ENCODE peak calls at places on chromosomes 2 and 18, in eight cellular contexts. U, C, Z, Y, W, E, S and M are unnamed samples.

GRCh38 chr2:105977212-105977611 is 216.9 kb downstream of the UXS1 start:
- DNase-seq in Y (peak), E (no peak), S (peak), W (peak), C (no peak), U (no peak), Z (peak), M (no peak)

GRCh38 chr2:73289304-73289703 is 4.0 kb downstream of the EGR4 start:
- DNase-seq in C (no peak), U (no peak), S (no peak), Z (no peak), E (no peak), W (no peak), Y (no peak), M (no peak)

GRCh38 chr2:132620115-132620514 is 49.9 kb downstream of the LYPD1 start:
- DNase-seq in W (no peak), S (peak), Y (no peak), E (no peak), C (no peak), Z (peak), U (no peak), M (no peak)

GRCh38 chr2:206164261-206164862 is 4.7 kb downstream of the EEF1B2 start:
- DNase-seq in U (peak), Z (peak), Y (peak), C (peak), E (no peak), W (no peak), S (no peak), M (no peak)

GRCh38 chr2:73218298-73218697 is 4.3 kb downstream of the SMYD5 start:
- DNase-seq in S (peak), U (no peak), E (no peak), Y (no peak), Z (peak), W (no peak), C (no peak), M (no peak)

GRCh38 chr2:207327513-207327912 is 161.8 kb upstream of the KLF7 start:
- DNase-seq in Y (no peak), U (no peak), W (no peak), C (no peak), S (no peak), Z (no peak), E (no peak), M (no peak)

GRCh38 chr2:189013047-189013446 is 38.9 kb downstream of the COL3A1 start:
- DNase-seq in C (no peak), S (no peak), Y (no peak), E (no peak), Z (no peak), W (no peak), U (no peak), M (no peak)

GRCh38 chr2:15170068-15170775 is 390.9 kb downstream of the NBAS start:
- DNase-seq in C (no peak), Z (no peak), E (no peak), S (no peak), U (no peak), W (no peak), Y (no peak), M (no peak)

GRCh38 chr2:100230754-100231153 is 88.4 kb upstream of the AFF3 start:
- DNase-seq in S (no peak), E (peak), W (no peak), Y (no peak), U (no peak), C (no peak), Z (no peak), M (no peak)

GRCh38 chr2:138503652-138504051 is 2.1 kb downstream of the SPOPL start:
- DNase-seq in U (no peak), E (no peak), C (no peak), Z (no peak), S (no peak), W (no peak), Y (no peak), M (no peak)

GRCh38 chr2:62200868-62201267 is 5.0 kb downstream of the B3GNT2 start:
- DNase-seq in W (no peak), C (no peak), U (no peak), S (no peak), Z (no peak), E (no peak), Y (no peak), M (no peak)

GRCh38 chr2:234992196-234992595 is 40.4 kb downstream of the SH3BP4 start:
- DNase-seq in U (no peak), S (no peak), E (no peak), Y (no peak), C (no peak), W (no peak), Z (no peak), M (no peak)

GRCh38 chr2:227436436-227436835 is 35.5 kb upstream of the AGFG1 start:
- DNase-seq in S (no peak), Z (no peak), C (no peak), Y (no peak), W (no peak), E (no peak), U (no peak), M (no peak)

GRCh38 chr2:64888591-64889309 is 100.4 kb upstream of the SLC1A4 start:
- DNase-seq in Y (peak), C (no peak), E (no peak), Z (peak), U (no peak), S (peak), W (peak), M (no peak)
- TF ChIP-seq CTCF in Y (peak), C (peak), E (no peak), Z (peak), U (no peak), S (peak), W (peak), M (no peak)

GRCh38 chr18:3596324-3597158 is 146.6 kb downstream of the TGIF1 start:
- DNase-seq in U (peak), C (peak), W (no peak), Y (peak), E (peak), S (peak), Z (no peak), M (no peak)
- TF ChIP-seq CTCF in U (peak), C (peak), W (no peak), Y (peak), E (no peak), S (no peak), Z (no peak), M (no peak)

DNA sequence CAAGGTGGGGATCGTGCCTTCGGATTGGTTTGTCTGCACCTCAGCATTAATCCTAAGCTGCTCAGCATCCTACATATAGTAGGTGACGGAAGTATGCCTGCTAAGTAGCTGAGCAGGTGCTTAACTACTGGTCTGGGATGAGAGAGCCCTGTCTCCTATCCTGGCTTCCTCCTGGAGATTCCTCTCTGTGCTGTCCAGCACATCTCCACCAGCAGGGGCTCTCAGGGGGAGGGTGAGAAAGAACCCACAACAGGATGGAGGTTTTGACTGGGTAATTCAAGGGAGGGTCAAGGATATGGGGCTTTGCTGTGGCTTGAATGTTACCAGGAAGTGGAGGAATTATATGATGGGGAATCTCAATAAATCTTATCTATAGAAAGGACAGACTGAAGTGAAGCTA is 45.4 kb upstream of the KIF5C start:
- DNase-seq in C (no peak), Z (no peak), S (no peak), E (no peak), U (no peak), Y (no peak), W (no peak), M (no peak)
- TF ChIP-seq CTCF in C (peak), Z (no peak), S (no peak), E (no peak), U (no peak), Y (no peak), W (no peak), M (no peak)

DNA sequence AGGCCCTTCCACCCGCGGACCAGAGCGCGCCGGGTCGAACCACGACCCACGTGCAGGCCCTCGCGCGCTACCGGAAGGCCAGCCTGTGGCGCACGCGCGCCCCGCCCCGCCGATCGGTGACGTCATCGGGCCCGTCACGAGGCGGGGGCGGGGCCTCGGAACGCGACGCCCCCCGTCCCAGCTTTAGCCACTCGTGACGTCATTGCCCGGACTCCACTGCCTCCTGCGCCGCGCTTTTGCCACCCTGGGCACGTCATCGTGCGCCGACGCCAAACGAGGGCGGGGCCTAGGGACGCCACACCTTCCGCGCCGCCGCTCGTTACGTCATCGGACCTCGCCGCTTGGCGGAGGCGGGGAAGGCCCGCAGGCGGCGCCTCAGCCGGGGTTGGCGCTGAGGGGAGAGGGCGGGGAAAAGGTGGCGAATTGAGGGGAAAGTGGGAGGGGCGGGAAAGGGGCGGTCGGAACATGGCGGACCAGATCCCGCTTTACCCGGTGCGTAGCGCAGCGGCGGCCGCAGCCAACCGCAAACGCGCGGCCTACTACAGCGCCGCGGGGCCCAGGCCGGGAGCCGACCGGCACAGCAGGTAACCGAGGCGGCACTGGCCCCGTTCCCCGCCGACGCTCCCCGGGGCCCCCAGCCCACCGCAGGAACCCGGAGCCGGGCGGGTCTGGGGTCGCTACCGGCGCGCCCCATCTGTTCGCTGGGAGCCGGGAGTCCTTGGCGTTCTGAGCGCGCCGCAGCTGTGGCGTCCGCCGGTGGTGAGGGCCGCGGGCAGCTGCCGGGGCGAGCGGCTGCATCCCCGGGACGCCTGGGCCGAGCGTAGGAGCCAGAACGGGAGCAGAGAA is at the start of gene ATP9B:
- DNase-seq in C (peak), Y (peak), W (peak), Z (peak), U (peak), S (peak), E (peak), M (peak)
- TF ChIP-seq CTCF in C (no peak), Y (peak), W (no peak), Z (no peak), U (no peak), S (no peak), E (peak), M (no peak)